ENCODE peak calls at places on chromosomes 4 and X, in four cellular contexts. U is fibroblast of the aortic adventitia, G is foreskin fibroblast, B is ovary. Z is an unnamed sample.

GRCh38 chr4:148216866-148217814 is 225.1 kb downstream of the NR3C2 start:
- DNase-seq in U (peak; percentile 7), G (no peak), B (no peak), Z (no peak)

GRCh38 chr4:157076578-157076947 is 613 bp downstream of the GLRB start:
- DNase-seq in U (no peak), G (no peak), B (no peak), Z (no peak)

GRCh38 chr4:90476586-90476985 is 349.4 kb downstream of the CCSER1 start:
- DNase-seq in U (no peak), G (no peak), B (no peak), Z (no peak)

GRCh38 chr4:87839309-87839946 is 6.7 kb downstream of the MEPE start:
- DNase-seq in U (peak; percentile 61), G (peak; percentile 69), B (peak; percentile 25), Z (no peak)

GRCh38 chrX:45070116-45071007 is 130.3 kb downstream of the DIPK2B start:
- DNase-seq in U (peak; percentile 77), G (peak; percentile 53), B (no peak), Z (peak; percentile 28)

GRCh38 chrX:19513383-19513782 is 1.9 kb downstream of the MAP3K15 start:
- DNase-seq in U (no peak), G (peak; percentile 21), B (no peak), Z (no peak)

GRCh38 chr4:128570380-128570779 is 239.1 kb upstream of the JADE1 start:
- DNase-seq in U (peak; percentile 68), G (peak; percentile 85), B (peak; percentile 70), Z (no peak)

GRCh38 chr4:182264139-182264752 is 21.0 kb downstream of the TENM3 start:
- DNase-seq in U (no peak), G (no peak), B (no peak), Z (no peak)

GRCh38 chr4:52852041-52852440 is 10.1 kb upstream of the RASL11B start:
- DNase-seq in U (no peak), G (peak; percentile 79), B (no peak), Z (no peak)

GRCh38 chr4:25621027-25621930 is 34.4 kb upstream of the SLC34A2 start:
- DNase-seq in U (peak; percentile 4), G (no peak), B (no peak), Z (peak; percentile 42)

GRCh38 chrX:41313419-41313818 is 20.5 kb upstream of the DDX3X start:
- DNase-seq in U (peak; percentile 80), G (peak; percentile 74), B (no peak), Z (peak; percentile 95)

GRCh38 chr4:168995537-168996295 is 14.3 kb downstream of the CBR4 start:
- DNase-seq in U (peak; percentile 51), G (peak; percentile 39), B (no peak), Z (no peak)

GRCh38 chr4:76984127-76984526 is 34.6 kb downstream of the SEPTIN11 start:
- DNase-seq in U (peak; percentile 73), G (peak; percentile 77), B (no peak), Z (no peak)

GRCh38 chr4:151035321-151035720 is 20.2 kb upstream of the LRBA start:
- DNase-seq in U (no peak), G (no peak), B (no peak), Z (no peak)

GRCh38 chrX:139639253-139639652 is 68.7 kb downstream of the MCF2 start:
- DNase-seq in U (peak; percentile 17), G (no peak), B (peak; percentile 47), Z (peak; percentile 21)

DNA sequence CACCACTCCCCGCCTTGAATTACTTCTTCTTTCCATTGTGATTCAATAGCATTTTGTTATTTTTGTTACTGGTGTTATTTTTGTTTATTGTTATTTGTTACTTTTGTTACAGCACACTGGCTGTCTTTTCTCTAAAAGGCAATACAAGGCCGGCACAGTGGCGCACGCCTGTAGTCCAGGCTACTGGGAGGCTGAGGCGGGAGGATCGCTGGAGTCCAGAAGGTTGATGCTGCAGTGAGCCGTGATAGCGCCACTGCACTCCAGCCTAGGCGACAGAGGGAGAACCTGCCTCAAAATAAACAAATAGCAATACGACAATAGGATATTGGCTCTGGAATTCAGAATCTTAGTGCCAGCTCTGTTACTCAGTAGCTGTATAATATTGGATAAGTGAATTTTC is 1.0 kb upstream of the MED12 start:
- DNase-seq in U (no peak), G (no peak), B (no peak), Z (no peak)
- H3K4me3 ChIP-seq in U (no peak overlapping the region), G (no peak overlapping the region), B (peak overlapping the region; percentile 66), Z (no peak overlapping the region)

DNA sequence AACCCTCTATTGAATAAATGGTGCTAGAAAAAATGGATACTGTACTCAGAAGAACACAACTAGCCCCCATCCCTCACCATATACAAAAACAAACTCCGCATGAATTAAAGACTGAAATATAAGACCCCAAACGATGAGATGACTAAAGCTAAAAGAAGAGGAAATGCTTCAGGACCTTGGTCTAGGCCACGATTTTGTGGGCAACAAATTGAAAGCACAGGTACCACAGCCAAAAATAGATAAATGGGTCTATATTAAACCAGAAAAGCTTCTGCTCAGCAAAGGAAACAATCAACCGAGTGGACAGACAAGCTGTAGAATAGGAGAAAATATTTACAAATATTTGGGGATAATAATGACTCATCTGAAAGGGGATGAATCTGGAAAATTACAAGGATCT is 86.4 kb upstream of the DHRSX start:
- DNase-seq in U (no peak), G (no peak), B (no peak), Z (no peak)
- TF ChIP-seq CTCF in U (no peak), G (no peak), B (no peak), Z (no peak)

GRCh38 chr4:1080432-1080831 is 32.9 kb downstream of the RNF212 start:
- DNase-seq in U (no peak), G (no peak), B (no peak), Z (no peak)

GRCh38 chr4:1080961-1081688 is 32.2 kb downstream of the RNF212 start:
- DNase-seq in U (peak; percentile 44), G (peak; percentile 40), B (no peak), Z (peak; percentile 61)

GRCh38 chr4:1084394-1084793 is 29.0 kb downstream of the RNF212 start:
- DNase-seq in U (no peak), G (no peak), B (no peak), Z (no peak)

GRCh38 chr4:1081689-1082040 is 31.7 kb downstream of the RNF212 start:
- DNase-seq in U (peak; percentile 29), G (peak; percentile 44), B (no peak), Z (no peak)

DNA sequence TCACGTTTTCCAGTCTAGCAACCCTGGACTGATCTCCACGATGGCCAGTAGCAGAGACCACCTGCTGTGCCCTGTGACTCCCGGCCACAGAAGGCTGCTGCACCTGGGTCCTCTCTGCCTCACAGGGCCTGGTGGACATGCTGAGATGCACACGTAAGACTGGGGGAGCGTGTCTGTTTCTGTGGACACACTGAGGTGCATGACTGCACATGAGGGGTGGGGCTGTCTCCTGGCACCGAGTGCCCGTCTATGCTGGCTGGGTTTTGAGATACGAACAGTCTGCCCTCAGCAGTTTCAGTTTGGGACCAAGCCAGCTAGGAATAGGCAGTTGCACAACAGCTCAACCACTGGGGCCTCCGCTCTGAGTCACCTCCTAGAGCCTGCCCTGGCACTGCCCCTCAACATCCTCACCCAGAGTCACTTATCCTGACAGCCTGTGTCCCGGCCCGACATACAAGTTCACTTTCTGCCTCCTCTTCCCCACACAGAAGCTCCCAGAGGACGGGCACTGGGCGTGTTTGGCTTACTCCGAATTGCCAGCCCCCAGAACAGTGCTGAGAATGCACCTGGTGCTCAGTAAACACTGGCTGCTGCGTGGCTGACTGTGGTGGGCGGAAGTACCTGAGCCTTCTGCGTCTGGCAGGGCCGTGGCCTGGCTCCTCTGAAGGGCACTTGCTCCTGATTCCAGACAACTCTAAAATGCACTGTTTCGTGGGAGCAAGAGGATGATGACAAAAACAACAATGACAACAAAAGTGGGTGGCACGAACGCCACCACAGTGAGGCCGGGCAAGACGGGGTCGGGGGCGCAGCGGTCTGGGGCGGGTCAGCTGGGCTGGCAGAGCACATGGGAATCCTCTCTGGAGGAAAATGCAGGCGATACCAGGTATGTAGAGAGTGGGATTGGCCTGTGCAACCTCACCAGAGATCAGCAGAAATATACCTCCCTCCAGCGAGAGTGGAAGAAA is 30.9 kb downstream of the RNF212 start:
- DNase-seq in U (peak; percentile 79), G (peak; percentile 92), B (no peak), Z (peak; percentile 94)
- H3K4me3 ChIP-seq in U (no peak overlapping the region), G (no peak overlapping the region), B (no peak overlapping the region), Z (no peak overlapping the region)

GRCh38 chrX:104255465-104255864 is 732 bp upstream of the ESX1 start:
- DNase-seq in U (no peak), G (no peak), B (no peak), Z (no peak)
- TF ChIP-seq CTCF in U (no peak), G (no peak), B (no peak), Z (no peak)

GRCh38 chrX:133655262-133655913 is 240.1 kb upstream of the GPC4 start:
- DNase-seq in U (peak; percentile 12), G (peak; percentile 34), B (no peak), Z (no peak)
- H3K4me3 ChIP-seq in U (no peak overlapping the region), G (no peak overlapping the region), B (no peak overlapping the region), Z (no peak overlapping the region)

GRCh38 chr4:41098093-41098492 is 116.2 kb downstream of the APBB2 start:
- DNase-seq in U (no peak), G (no peak), B (no peak), Z (no peak)
- TF ChIP-seq CTCF in U (no peak), G (no peak), B (no peak), Z (no peak)

GRCh38 chrX:65034292-65034640 is 58.0 kb upstream of the ZC4H2 start:
- DNase-seq in U (no peak), G (no peak), B (no peak), Z (no peak)
- H3K4me3 ChIP-seq in U (peak overlapping the region; percentile 63), G (peak overlapping the region; percentile 56), B (peak overlapping the region; percentile 61), Z (peak overlapping the region; percentile 39)

GRCh38 chr4:118957683-118958082 is 69.0 kb downstream of the SYNPO2 start:
- DNase-seq in U (peak; percentile 36), G (no peak), B (no peak), Z (no peak)

GRCh38 chr4:118953276-118953675 is 64.6 kb downstream of the SYNPO2 start:
- DNase-seq in U (no peak), G (no peak), B (no peak), Z (no peak)

GRCh38 chr4:118955515-118955914 is 66.9 kb downstream of the SYNPO2 start:
- DNase-seq in U (peak; percentile 90), G (peak; percentile 84), B (no peak), Z (no peak)

GRCh38 chr4:118950929-118951570 is 62.4 kb downstream of the SYNPO2 start:
- DNase-seq in U (no peak), G (no peak), B (no peak), Z (no peak)

GRCh38 chr4:118954246-118954645 is 65.6 kb downstream of the SYNPO2 start:
- DNase-seq in U (peak; percentile 56), G (peak; percentile 76), B (no peak), Z (no peak)
- TF ChIP-seq CTCF in U (peak; percentile 37), G (peak; percentile 17), B (no peak), Z (peak; percentile 59)

GRCh38 chr4:139762715-139763114 is 97.1 kb downstream of the MGST2 start:
- DNase-seq in U (peak; percentile 41), G (no peak), B (no peak), Z (no peak)
- H3K4me3 ChIP-seq in U (no peak overlapping the region), G (no peak overlapping the region), B (no peak overlapping the region), Z (no peak overlapping the region)